ENCODE peak calls at places on chromosomes 11 and 22, in seven cellular contexts. One of them, this sample, is unnamed.

GRCh38 chr22:21947040-21948014 is 5.3 kb downstream of the PPM1F start:
- DNase-seq in T47D: no peak
- DNase-seq in T-helper 9 cell: no peak
- DNase-seq in activated effector memory CD4-positive, alpha-beta T cell treated with anti-CD3 and anti-CD28 coated beads, Interleukin-2, amount 50 U/mL, for 16 hours: no peak
- DNase-seq in AG10803: peak
- DNase-seq in aorta: no peak
- DNase-seq in heart left ventricle: peak
- DNase-seq in this sample: no peak

GRCh38 chr22:43862074-43862881 is at the start of gene SULT4A1:
- DNase-seq in heart left ventricle: no peak
- DNase-seq in T47D: no peak
- DNase-seq in T-helper 9 cell: no peak
- DNase-seq in aorta: peak
- DNase-seq in activated effector memory CD4-positive, alpha-beta T cell treated with anti-CD3 and anti-CD28 coated beads, Interleukin-2, amount 50 U/mL, for 16 hours: peak
- DNase-seq in AG10803: no peak
- DNase-seq in this sample: no peak

GRCh38 chr11:108929241-108929640 is 264.4 kb downstream of the DDX10 start:
- DNase-seq in heart left ventricle: no peak
- DNase-seq in aorta: no peak
- DNase-seq in activated effector memory CD4-positive, alpha-beta T cell treated with anti-CD3 and anti-CD28 coated beads, Interleukin-2, amount 50 U/mL, for 16 hours: no peak
- DNase-seq in T-helper 9 cell: no peak
- DNase-seq in T47D: no peak
- DNase-seq in AG10803: peak
- DNase-seq in this sample: no peak

GRCh38 chr22:22429374-22430108 is 79.0 kb downstream of the ZNF280B start:
- DNase-seq in T47D: no peak
- DNase-seq in AG10803: no peak
- DNase-seq in heart left ventricle: no peak
- DNase-seq in aorta: no peak
- DNase-seq in T-helper 9 cell: no peak
- DNase-seq in activated effector memory CD4-positive, alpha-beta T cell treated with anti-CD3 and anti-CD28 coated beads, Interleukin-2, amount 50 U/mL, for 16 hours: no peak
- DNase-seq in this sample: no peak

GRCh38 chr11:15826826-15827225 is 529.5 kb downstream of the SOX6 start:
- DNase-seq in activated effector memory CD4-positive, alpha-beta T cell treated with anti-CD3 and anti-CD28 coated beads, Interleukin-2, amount 50 U/mL, for 16 hours: no peak
- DNase-seq in aorta: peak
- DNase-seq in heart left ventricle: peak
- DNase-seq in T-helper 9 cell: no peak
- DNase-seq in AG10803: no peak
- DNase-seq in T47D: no peak
- DNase-seq in this sample: peak

GRCh38 chr11:129210831-129211181 is 18.7 kb upstream of the ARHGAP32 start:
- DNase-seq in T47D: peak
- DNase-seq in activated effector memory CD4-positive, alpha-beta T cell treated with anti-CD3 and anti-CD28 coated beads, Interleukin-2, amount 50 U/mL, for 16 hours: no peak
- DNase-seq in heart left ventricle: no peak
- DNase-seq in T-helper 9 cell: no peak
- DNase-seq in aorta: no peak
- DNase-seq in AG10803: no peak
- DNase-seq in this sample: no peak

GRCh38 chr22:21946262-21946925 is 6.3 kb downstream of the PPM1F start:
- DNase-seq in T-helper 9 cell: no peak
- DNase-seq in heart left ventricle: no peak
- DNase-seq in activated effector memory CD4-positive, alpha-beta T cell treated with anti-CD3 and anti-CD28 coated beads, Interleukin-2, amount 50 U/mL, for 16 hours: no peak
- DNase-seq in aorta: no peak
- DNase-seq in AG10803: no peak
- DNase-seq in T47D: no peak
- DNase-seq in this sample: no peak

GRCh38 chr11:96753997-96754396 is 364.2 kb downstream of the JRKL start:
- DNase-seq in activated effector memory CD4-positive, alpha-beta T cell treated with anti-CD3 and anti-CD28 coated beads, Interleukin-2, amount 50 U/mL, for 16 hours: no peak
- DNase-seq in heart left ventricle: no peak
- DNase-seq in AG10803: no peak
- DNase-seq in T-helper 9 cell: no peak
- DNase-seq in aorta: no peak
- DNase-seq in T47D: no peak
- DNase-seq in this sample: no peak

GRCh38 chr22:17260291-17260690 is 41.1 kb upstream of the ADA2 start:
- DNase-seq in activated effector memory CD4-positive, alpha-beta T cell treated with anti-CD3 and anti-CD28 coated beads, Interleukin-2, amount 50 U/mL, for 16 hours: no peak
- DNase-seq in T47D: no peak
- DNase-seq in T-helper 9 cell: no peak
- DNase-seq in aorta: no peak
- DNase-seq in AG10803: no peak
- DNase-seq in heart left ventricle: no peak
- DNase-seq in this sample: no peak

GRCh38 chr11:8267831-8268529 is 4.3 kb upstream of the LMO1 start:
- DNase-seq in heart left ventricle: no peak
- DNase-seq in activated effector memory CD4-positive, alpha-beta T cell treated with anti-CD3 and anti-CD28 coated beads, Interleukin-2, amount 50 U/mL, for 16 hours: peak
- DNase-seq in T47D: no peak
- DNase-seq in AG10803: no peak
- DNase-seq in T-helper 9 cell: no peak
- DNase-seq in aorta: peak
- DNase-seq in this sample: no peak

GRCh38 chr22:44783091-44783490 is 30.7 kb downstream of the ARHGAP8 start:
- DNase-seq in activated effector memory CD4-positive, alpha-beta T cell treated with anti-CD3 and anti-CD28 coated beads, Interleukin-2, amount 50 U/mL, for 16 hours: no peak
- DNase-seq in T-helper 9 cell: no peak
- DNase-seq in aorta: no peak
- DNase-seq in heart left ventricle: no peak
- DNase-seq in AG10803: no peak
- DNase-seq in T47D: no peak
- DNase-seq in this sample: no peak

GRCh38 chr11:76669901-76670474 is 559 bp downstream of the LRRC32 start:
- DNase-seq in T47D: no peak
- DNase-seq in aorta: peak
- DNase-seq in T-helper 9 cell: no peak
- DNase-seq in activated effector memory CD4-positive, alpha-beta T cell treated with anti-CD3 and anti-CD28 coated beads, Interleukin-2, amount 50 U/mL, for 16 hours: no peak
- DNase-seq in heart left ventricle: peak
- DNase-seq in AG10803: peak
- DNase-seq in this sample: peak

GRCh38 chr22:36687516-36687915 is 16.0 kb downstream of the CACNG2 start:
- DNase-seq in T-helper 9 cell: no peak
- DNase-seq in T47D: no peak
- DNase-seq in aorta: no peak
- DNase-seq in activated effector memory CD4-positive, alpha-beta T cell treated with anti-CD3 and anti-CD28 coated beads, Interleukin-2, amount 50 U/mL, for 16 hours: no peak
- DNase-seq in AG10803: no peak
- DNase-seq in heart left ventricle: no peak
- DNase-seq in this sample: no peak

GRCh38 chr11:59145534-59145933 is 2.9 kb downstream of the FAM111A start:
- DNase-seq in aorta: no peak
- DNase-seq in T47D: no peak
- DNase-seq in activated effector memory CD4-positive, alpha-beta T cell treated with anti-CD3 and anti-CD28 coated beads, Interleukin-2, amount 50 U/mL, for 16 hours: no peak
- DNase-seq in AG10803: peak
- DNase-seq in T-helper 9 cell: no peak
- DNase-seq in heart left ventricle: no peak
- DNase-seq in this sample: peak

GRCh38 chr11:12318791-12319733 is 58.3 kb upstream of the PARVA start:
- DNase-seq in aorta: no peak
- DNase-seq in AG10803: peak
- DNase-seq in T-helper 9 cell: no peak
- DNase-seq in T47D: no peak
- DNase-seq in activated effector memory CD4-positive, alpha-beta T cell treated with anti-CD3 and anti-CD28 coated beads, Interleukin-2, amount 50 U/mL, for 16 hours: no peak
- DNase-seq in heart left ventricle: no peak
- DNase-seq in this sample: peak

GRCh38 chr11:123493393-123494063 is 63.5 kb downstream of the GRAMD1B start:
- DNase-seq in T-helper 9 cell: no peak
- DNase-seq in activated effector memory CD4-positive, alpha-beta T cell treated with anti-CD3 and anti-CD28 coated beads, Interleukin-2, amount 50 U/mL, for 16 hours: no peak
- DNase-seq in T47D: no peak
- DNase-seq in heart left ventricle: no peak
- DNase-seq in AG10803: no peak
- DNase-seq in aorta: no peak
- DNase-seq in this sample: no peak

GRCh38 chr22:42773161-42773560 is 52.5 kb upstream of the A4GALT start:
- DNase-seq in T-helper 9 cell: no peak
- DNase-seq in activated effector memory CD4-positive, alpha-beta T cell treated with anti-CD3 and anti-CD28 coated beads, Interleukin-2, amount 50 U/mL, for 16 hours: no peak
- DNase-seq in AG10803: no peak
- DNase-seq in heart left ventricle: peak
- DNase-seq in aorta: no peak
- DNase-seq in T47D: no peak
- DNase-seq in this sample: no peak

GRCh38 chr22:31662668-31663037 is 638 bp upstream of the PISD start:
- DNase-seq in T47D: no peak
- DNase-seq in activated effector memory CD4-positive, alpha-beta T cell treated with anti-CD3 and anti-CD28 coated beads, Interleukin-2, amount 50 U/mL, for 16 hours: no peak
- DNase-seq in aorta: no peak
- DNase-seq in AG10803: no peak
- DNase-seq in T-helper 9 cell: no peak
- DNase-seq in heart left ventricle: no peak
- DNase-seq in this sample: no peak

GRCh38 chr11:121661796-121662508 is 209.2 kb upstream of the SORL1-AS1 start:
- DNase-seq in T-helper 9 cell: no peak
- DNase-seq in heart left ventricle: no peak
- DNase-seq in T47D: no peak
- DNase-seq in AG10803: peak
- DNase-seq in aorta: no peak
- DNase-seq in activated effector memory CD4-positive, alpha-beta T cell treated with anti-CD3 and anti-CD28 coated beads, Interleukin-2, amount 50 U/mL, for 16 hours: no peak
- DNase-seq in this sample: no peak

GRCh38 chr11:68436985-68437926 is 23.3 kb upstream of the PPP6R3 start:
- DNase-seq in T-helper 9 cell: no peak
- DNase-seq in AG10803: peak
- DNase-seq in heart left ventricle: peak
- DNase-seq in aorta: no peak
- DNase-seq in activated effector memory CD4-positive, alpha-beta T cell treated with anti-CD3 and anti-CD28 coated beads, Interleukin-2, amount 50 U/mL, for 16 hours: no peak
- DNase-seq in T47D: no peak
- DNase-seq in this sample: no peak

GRCh38 chr22:50544746-50545253 is 899 bp upstream of the KLHDC7B start:
- DNase-seq in aorta: no peak
- DNase-seq in AG10803: no peak
- DNase-seq in T-helper 9 cell: no peak
- DNase-seq in T47D: peak
- DNase-seq in heart left ventricle: peak
- DNase-seq in activated effector memory CD4-positive, alpha-beta T cell treated with anti-CD3 and anti-CD28 coated beads, Interleukin-2, amount 50 U/mL, for 16 hours: no peak
- DNase-seq in this sample: no peak

GRCh38 chr11:104999716-105000115 is 23.3 kb downstream of the CASP5 start:
- DNase-seq in T-helper 9 cell: no peak
- DNase-seq in AG10803: no peak
- DNase-seq in heart left ventricle: no peak
- DNase-seq in T47D: no peak
- DNase-seq in aorta: no peak
- DNase-seq in activated effector memory CD4-positive, alpha-beta T cell treated with anti-CD3 and anti-CD28 coated beads, Interleukin-2, amount 50 U/mL, for 16 hours: no peak
- DNase-seq in this sample: no peak

GRCh38 chr11:61918251-61919112 is 1.1 kb upstream of the RAB3IL1 start:
- DNase-seq in T-helper 9 cell: no peak
- DNase-seq in T47D: no peak
- DNase-seq in AG10803: peak
- DNase-seq in activated effector memory CD4-positive, alpha-beta T cell treated with anti-CD3 and anti-CD28 coated beads, Interleukin-2, amount 50 U/mL, for 16 hours: no peak
- DNase-seq in heart left ventricle: peak
- DNase-seq in aorta: peak
- DNase-seq in this sample: no peak

GRCh38 chr22:43292633-43293025 is 50.5 kb downstream of the SCUBE1 start:
- DNase-seq in activated effector memory CD4-positive, alpha-beta T cell treated with anti-CD3 and anti-CD28 coated beads, Interleukin-2, amount 50 U/mL, for 16 hours: no peak
- DNase-seq in heart left ventricle: no peak
- DNase-seq in aorta: no peak
- DNase-seq in T47D: no peak
- DNase-seq in AG10803: no peak
- DNase-seq in T-helper 9 cell: no peak
- DNase-seq in this sample: no peak

GRCh38 chr11:9047986-9048522 is 43.3 kb downstream of the SCUBE2 start:
- DNase-seq in activated effector memory CD4-positive, alpha-beta T cell treated with anti-CD3 and anti-CD28 coated beads, Interleukin-2, amount 50 U/mL, for 16 hours: no peak
- DNase-seq in AG10803: peak
- DNase-seq in heart left ventricle: peak
- DNase-seq in aorta: no peak
- DNase-seq in T47D: no peak
- DNase-seq in T-helper 9 cell: no peak
- DNase-seq in this sample: no peak

GRCh38 chr11:16997624-16998023 is 16.6 kb downstream of the PLEKHA7 start:
- DNase-seq in activated effector memory CD4-positive, alpha-beta T cell treated with anti-CD3 and anti-CD28 coated beads, Interleukin-2, amount 50 U/mL, for 16 hours: no peak
- DNase-seq in T47D: no peak
- DNase-seq in heart left ventricle: peak
- DNase-seq in aorta: no peak
- DNase-seq in AG10803: no peak
- DNase-seq in T-helper 9 cell: no peak
- DNase-seq in this sample: no peak

GRCh38 chr22:45568213-45568612 is 65.5 kb downstream of the FBLN1 start:
- DNase-seq in heart left ventricle: no peak
- DNase-seq in T-helper 9 cell: no peak
- DNase-seq in aorta: no peak
- DNase-seq in AG10803: no peak
- DNase-seq in activated effector memory CD4-positive, alpha-beta T cell treated with anti-CD3 and anti-CD28 coated beads, Interleukin-2, amount 50 U/mL, for 16 hours: no peak
- DNase-seq in T47D: no peak
- DNase-seq in this sample: no peak

This sample was measured in NAMALWA.